ENCODE peak calls at places on chromosomes 2 and 18, in nine cellular contexts. One of them, this sample, is unnamed.

GRCh38 chr2:201130524-201131186 is 14.7 kb downstream of the CFLAR start:
- DNase-seq in hippocampal formation: no peak
- DNase-seq in NCI-H345: no peak
- DNase-seq in amniotic stem cell: peak; percentile 41
- DNase-seq in cardiac muscle cell: peak; percentile 85
- DNase-seq in CD8-positive, alpha-beta T cell: peak; percentile 40
- DNase-seq in stimulated activated CD4-positive, alpha-beta T cell treated with anti-CD3 and anti-CD28 coated beads, Interleukin-15, amount 100 ng/mL, for 1 hour: no peak
- DNase-seq in HTR-8/SVneo: no peak
- DNase-seq in AG04450: peak; percentile 48
- DNase-seq in this sample: no peak

GRCh38 chr2:121309801-121310200 is 24.8 kb upstream of the TFCP2L1 start:
- DNase-seq in stimulated activated CD4-positive, alpha-beta T cell treated with anti-CD3 and anti-CD28 coated beads, Interleukin-15, amount 100 ng/mL, for 1 hour: no peak
- DNase-seq in AG04450: no peak
- DNase-seq in hippocampal formation: no peak
- DNase-seq in amniotic stem cell: no peak
- DNase-seq in cardiac muscle cell: no peak
- DNase-seq in CD8-positive, alpha-beta T cell: peak; percentile 23
- DNase-seq in HTR-8/SVneo: no peak
- DNase-seq in NCI-H345: no peak
- DNase-seq in this sample: no peak

GRCh38 chr2:219109468-219109867 is 48.7 kb upstream of the IHH start:
- DNase-seq in CD8-positive, alpha-beta T cell: peak; percentile 17
- DNase-seq in amniotic stem cell: no peak
- DNase-seq in hippocampal formation: no peak
- DNase-seq in AG04450: no peak
- DNase-seq in HTR-8/SVneo: no peak
- DNase-seq in stimulated activated CD4-positive, alpha-beta T cell treated with anti-CD3 and anti-CD28 coated beads, Interleukin-15, amount 100 ng/mL, for 1 hour: peak; percentile 18
- DNase-seq in cardiac muscle cell: no peak
- DNase-seq in NCI-H345: no peak
- DNase-seq in this sample: peak; percentile 77

GRCh38 chr2:24892928-24893327 is 27.1 kb downstream of the ADCY3 start:
- DNase-seq in CD8-positive, alpha-beta T cell: no peak
- DNase-seq in AG04450: no peak
- DNase-seq in HTR-8/SVneo: no peak
- DNase-seq in cardiac muscle cell: peak; percentile 65
- DNase-seq in NCI-H345: no peak
- DNase-seq in hippocampal formation: no peak
- DNase-seq in stimulated activated CD4-positive, alpha-beta T cell treated with anti-CD3 and anti-CD28 coated beads, Interleukin-15, amount 100 ng/mL, for 1 hour: no peak
- DNase-seq in amniotic stem cell: no peak
- DNase-seq in this sample: no peak

GRCh38 chr2:75634945-75635344 is 11.6 kb upstream of the MRPL19 start:
- DNase-seq in stimulated activated CD4-positive, alpha-beta T cell treated with anti-CD3 and anti-CD28 coated beads, Interleukin-15, amount 100 ng/mL, for 1 hour: no peak
- DNase-seq in NCI-H345: no peak
- DNase-seq in HTR-8/SVneo: no peak
- DNase-seq in amniotic stem cell: no peak
- DNase-seq in CD8-positive, alpha-beta T cell: no peak
- DNase-seq in AG04450: no peak
- DNase-seq in hippocampal formation: no peak
- DNase-seq in cardiac muscle cell: no peak
- DNase-seq in this sample: no peak

GRCh38 chr2:96906719-96907404 is 37.0 kb upstream of the SEMA4C start:
- DNase-seq in CD8-positive, alpha-beta T cell: no peak
- DNase-seq in NCI-H345: no peak
- DNase-seq in cardiac muscle cell: no peak
- DNase-seq in hippocampal formation: no peak
- DNase-seq in stimulated activated CD4-positive, alpha-beta T cell treated with anti-CD3 and anti-CD28 coated beads, Interleukin-15, amount 100 ng/mL, for 1 hour: no peak
- DNase-seq in HTR-8/SVneo: no peak
- DNase-seq in amniotic stem cell: no peak
- DNase-seq in AG04450: no peak
- DNase-seq in this sample: no peak

GRCh38 chr18:46821856-46822711 is 65.2 kb upstream of the ST8SIA5 start:
- DNase-seq in amniotic stem cell: no peak
- DNase-seq in HTR-8/SVneo: no peak
- DNase-seq in NCI-H345: no peak
- DNase-seq in hippocampal formation: no peak
- DNase-seq in AG04450: no peak
- DNase-seq in cardiac muscle cell: no peak
- DNase-seq in stimulated activated CD4-positive, alpha-beta T cell treated with anti-CD3 and anti-CD28 coated beads, Interleukin-15, amount 100 ng/mL, for 1 hour: no peak
- DNase-seq in CD8-positive, alpha-beta T cell: no peak
- DNase-seq in this sample: no peak

GRCh38 chr2:157468931-157469708 is 25.2 kb upstream of the CYTIP start:
- DNase-seq in HTR-8/SVneo: peak; percentile 30
- DNase-seq in stimulated activated CD4-positive, alpha-beta T cell treated with anti-CD3 and anti-CD28 coated beads, Interleukin-15, amount 100 ng/mL, for 1 hour: no peak
- DNase-seq in hippocampal formation: no peak
- DNase-seq in AG04450: no peak
- DNase-seq in CD8-positive, alpha-beta T cell: no peak
- DNase-seq in amniotic stem cell: peak; percentile 73
- DNase-seq in NCI-H345: no peak
- DNase-seq in cardiac muscle cell: peak; percentile 38
- DNase-seq in this sample: peak; percentile 49

GRCh38 chr2:186605041-186605440 is 15.2 kb downstream of the ITGAV start:
- DNase-seq in amniotic stem cell: no peak
- DNase-seq in hippocampal formation: no peak
- DNase-seq in CD8-positive, alpha-beta T cell: no peak
- DNase-seq in NCI-H345: no peak
- DNase-seq in AG04450: no peak
- DNase-seq in HTR-8/SVneo: no peak
- DNase-seq in cardiac muscle cell: no peak
- DNase-seq in stimulated activated CD4-positive, alpha-beta T cell treated with anti-CD3 and anti-CD28 coated beads, Interleukin-15, amount 100 ng/mL, for 1 hour: no peak
- DNase-seq in this sample: no peak

GRCh38 chr2:240182966-240183365 is 42.5 kb upstream of the OTOS start:
- DNase-seq in hippocampal formation: no peak
- DNase-seq in AG04450: no peak
- DNase-seq in CD8-positive, alpha-beta T cell: no peak
- DNase-seq in HTR-8/SVneo: no peak
- DNase-seq in amniotic stem cell: no peak
- DNase-seq in stimulated activated CD4-positive, alpha-beta T cell treated with anti-CD3 and anti-CD28 coated beads, Interleukin-15, amount 100 ng/mL, for 1 hour: no peak
- DNase-seq in NCI-H345: no peak
- DNase-seq in cardiac muscle cell: no peak
- DNase-seq in this sample: no peak

GRCh38 chr2:55519908-55520885 is 679 bp downstream of the CFAP36 start:
- DNase-seq in hippocampal formation: peak; percentile 3
- DNase-seq in cardiac muscle cell: peak; percentile 49
- DNase-seq in NCI-H345: peak; percentile 55
- DNase-seq in CD8-positive, alpha-beta T cell: peak; percentile 27
- DNase-seq in AG04450: no peak
- DNase-seq in amniotic stem cell: peak; percentile 21
- DNase-seq in HTR-8/SVneo: peak; percentile 10
- DNase-seq in stimulated activated CD4-positive, alpha-beta T cell treated with anti-CD3 and anti-CD28 coated beads, Interleukin-15, amount 100 ng/mL, for 1 hour: peak; percentile 16
- DNase-seq in this sample: no peak

GRCh38 chr2:44770221-44771187 is 171.0 kb upstream of the SIX3 start:
- DNase-seq in hippocampal formation: no peak
- DNase-seq in AG04450: no peak
- DNase-seq in NCI-H345: no peak
- DNase-seq in cardiac muscle cell: no peak
- DNase-seq in stimulated activated CD4-positive, alpha-beta T cell treated with anti-CD3 and anti-CD28 coated beads, Interleukin-15, amount 100 ng/mL, for 1 hour: no peak
- DNase-seq in CD8-positive, alpha-beta T cell: no peak
- DNase-seq in HTR-8/SVneo: no peak
- DNase-seq in amniotic stem cell: no peak
- DNase-seq in this sample: no peak

GRCh38 chr2:105890856-105891255 is 146.1 kb downstream of the NCK2 start:
- DNase-seq in HTR-8/SVneo: no peak
- DNase-seq in cardiac muscle cell: no peak
- DNase-seq in NCI-H345: no peak
- DNase-seq in AG04450: no peak
- DNase-seq in hippocampal formation: no peak
- DNase-seq in amniotic stem cell: no peak
- DNase-seq in stimulated activated CD4-positive, alpha-beta T cell treated with anti-CD3 and anti-CD28 coated beads, Interleukin-15, amount 100 ng/mL, for 1 hour: no peak
- DNase-seq in CD8-positive, alpha-beta T cell: no peak
- DNase-seq in this sample: no peak

GRCh38 chr18:37668971-37669747 is 103.6 kb upstream of the CELF4 start:
- DNase-seq in HTR-8/SVneo: no peak
- DNase-seq in CD8-positive, alpha-beta T cell: no peak
- DNase-seq in hippocampal formation: peak; percentile 27
- DNase-seq in AG04450: no peak
- DNase-seq in amniotic stem cell: no peak
- DNase-seq in NCI-H345: peak; percentile 72
- DNase-seq in stimulated activated CD4-positive, alpha-beta T cell treated with anti-CD3 and anti-CD28 coated beads, Interleukin-15, amount 100 ng/mL, for 1 hour: no peak
- DNase-seq in cardiac muscle cell: peak; percentile 37
- DNase-seq in this sample: peak; percentile 11

GRCh38 chr2:26640781-26641564 is at the start of gene CIB4:
- DNase-seq in hippocampal formation: no peak
- DNase-seq in NCI-H345: no peak
- DNase-seq in HTR-8/SVneo: no peak
- DNase-seq in AG04450: no peak
- DNase-seq in amniotic stem cell: no peak
- DNase-seq in stimulated activated CD4-positive, alpha-beta T cell treated with anti-CD3 and anti-CD28 coated beads, Interleukin-15, amount 100 ng/mL, for 1 hour: no peak
- DNase-seq in CD8-positive, alpha-beta T cell: no peak
- DNase-seq in cardiac muscle cell: no peak
- DNase-seq in this sample: no peak

GRCh38 chr2:49770919-49771318 is 616.6 kb upstream of the FSHR start:
- DNase-seq in HTR-8/SVneo: no peak
- DNase-seq in CD8-positive, alpha-beta T cell: no peak
- DNase-seq in cardiac muscle cell: peak; percentile 28
- DNase-seq in AG04450: no peak
- DNase-seq in NCI-H345: peak; percentile 22
- DNase-seq in amniotic stem cell: no peak
- DNase-seq in stimulated activated CD4-positive, alpha-beta T cell treated with anti-CD3 and anti-CD28 coated beads, Interleukin-15, amount 100 ng/mL, for 1 hour: no peak
- DNase-seq in hippocampal formation: no peak
- DNase-seq in this sample: no peak

GRCh38 chr2:86175866-86176265 is 19.4 kb downstream of the IMMT start:
- DNase-seq in AG04450: no peak
- DNase-seq in HTR-8/SVneo: no peak
- DNase-seq in NCI-H345: no peak
- DNase-seq in stimulated activated CD4-positive, alpha-beta T cell treated with anti-CD3 and anti-CD28 coated beads, Interleukin-15, amount 100 ng/mL, for 1 hour: no peak
- DNase-seq in hippocampal formation: no peak
- DNase-seq in CD8-positive, alpha-beta T cell: no peak
- DNase-seq in cardiac muscle cell: no peak
- DNase-seq in amniotic stem cell: no peak
- DNase-seq in this sample: no peak

GRCh38 chr18:58005885-58006523 is 38.0 kb upstream of the NEDD4L start:
- DNase-seq in amniotic stem cell: no peak
- DNase-seq in NCI-H345: no peak
- DNase-seq in HTR-8/SVneo: no peak
- DNase-seq in hippocampal formation: no peak
- DNase-seq in stimulated activated CD4-positive, alpha-beta T cell treated with anti-CD3 and anti-CD28 coated beads, Interleukin-15, amount 100 ng/mL, for 1 hour: no peak
- DNase-seq in AG04450: no peak
- DNase-seq in CD8-positive, alpha-beta T cell: no peak
- DNase-seq in cardiac muscle cell: no peak
- DNase-seq in this sample: no peak

GRCh38 chr2:128306081-128306930 is 12.4 kb downstream of the HS6ST1 start:
- DNase-seq in stimulated activated CD4-positive, alpha-beta T cell treated with anti-CD3 and anti-CD28 coated beads, Interleukin-15, amount 100 ng/mL, for 1 hour: no peak
- DNase-seq in CD8-positive, alpha-beta T cell: no peak
- DNase-seq in HTR-8/SVneo: peak; percentile 59
- DNase-seq in amniotic stem cell: peak; percentile 41
- DNase-seq in hippocampal formation: no peak
- DNase-seq in cardiac muscle cell: peak; percentile 92
- DNase-seq in NCI-H345: peak; percentile 92
- DNase-seq in AG04450: peak; percentile 99
- DNase-seq in this sample: no peak

GRCh38 chr2:224221455-224221913 is 180.4 kb downstream of the FAM124B start:
- DNase-seq in hippocampal formation: no peak
- DNase-seq in stimulated activated CD4-positive, alpha-beta T cell treated with anti-CD3 and anti-CD28 coated beads, Interleukin-15, amount 100 ng/mL, for 1 hour: no peak
- DNase-seq in NCI-H345: no peak
- DNase-seq in CD8-positive, alpha-beta T cell: no peak
- DNase-seq in AG04450: peak; percentile 73
- DNase-seq in HTR-8/SVneo: peak; percentile 81
- DNase-seq in amniotic stem cell: peak; percentile 93
- DNase-seq in cardiac muscle cell: peak; percentile 94
- DNase-seq in this sample: no peak

GRCh38 chr2:42110287-42110973 is 58.7 kb upstream of the EML4 start:
- DNase-seq in hippocampal formation: no peak
- DNase-seq in stimulated activated CD4-positive, alpha-beta T cell treated with anti-CD3 and anti-CD28 coated beads, Interleukin-15, amount 100 ng/mL, for 1 hour: no peak
- DNase-seq in HTR-8/SVneo: no peak
- DNase-seq in CD8-positive, alpha-beta T cell: no peak
- DNase-seq in cardiac muscle cell: peak; percentile 84
- DNase-seq in AG04450: peak; percentile 39
- DNase-seq in NCI-H345: no peak
- DNase-seq in amniotic stem cell: no peak
- DNase-seq in this sample: no peak

GRCh38 chr2:64644240-64645013 is 9.3 kb downstream of the SERTAD2 start:
- DNase-seq in NCI-H345: peak; percentile 56
- DNase-seq in hippocampal formation: peak; percentile 43
- DNase-seq in HTR-8/SVneo: peak; percentile 86
- DNase-seq in amniotic stem cell: peak; percentile 40
- DNase-seq in stimulated activated CD4-positive, alpha-beta T cell treated with anti-CD3 and anti-CD28 coated beads, Interleukin-15, amount 100 ng/mL, for 1 hour: no peak
- DNase-seq in cardiac muscle cell: peak; percentile 84
- DNase-seq in CD8-positive, alpha-beta T cell: peak; percentile 57
- DNase-seq in AG04450: no peak
- DNase-seq in this sample: peak; percentile 75

GRCh38 chr18:55858661-55859111 is 270.7 kb upstream of the TCF4 start:
- DNase-seq in HTR-8/SVneo: no peak
- DNase-seq in hippocampal formation: no peak
- DNase-seq in amniotic stem cell: no peak
- DNase-seq in CD8-positive, alpha-beta T cell: no peak
- DNase-seq in stimulated activated CD4-positive, alpha-beta T cell treated with anti-CD3 and anti-CD28 coated beads, Interleukin-15, amount 100 ng/mL, for 1 hour: no peak
- DNase-seq in cardiac muscle cell: peak; percentile 31
- DNase-seq in AG04450: no peak
- DNase-seq in NCI-H345: no peak
- DNase-seq in this sample: no peak

This sample was measured in Jurkat, Clone E6-1.